ENCODE peak calls at places on chromosomes 13 and 19, in seven cellular contexts. H is pancreas, D is heart right ventricle, O is colonic mucosa, E is cardiac muscle cell, P is sigmoid colon, B is IMR-90. C is an unnamed sample.

GRCh38 chr19:12202250-12202649 is 39.4 kb downstream of the ZNF136 start:
- DNase-seq in O (peak; percentile 61), P (no peak), H (no peak), D (peak; percentile 16), B (no peak), E (peak; percentile 40), C (no peak)

GRCh38 chr13:25018729-25019115 is 77.2 kb upstream of the PABPC3 start:
- DNase-seq in H (no peak), B (no peak), E (no peak), O (peak; percentile 23), D (no peak), P (no peak), C (no peak)

GRCh38 chr13:112759053-112759452 is 69.2 kb downstream of the ATP11A start:
- DNase-seq in O (no peak), E (no peak), P (no peak), H (no peak), B (no peak), D (no peak), C (no peak)

GRCh38 chr19:39212377-39212742 is 8.3 kb upstream of the SYCN start:
- DNase-seq in P (no peak), E (no peak), B (no peak), D (no peak), O (peak; percentile 43), H (no peak), C (no peak)

GRCh38 chr19:43768273-43769050 is 12.3 kb downstream of the KCNN4 start:
- DNase-seq in D (no peak), P (peak; percentile 69), H (no peak), O (peak; percentile 77), E (no peak), B (no peak), C (no peak)

GRCh38 chr13:79491715-79492114 is 10.8 kb downstream of the NDFIP2 start:
- DNase-seq in B (peak; percentile 71), H (no peak), D (no peak), P (no peak), O (no peak), E (no peak), C (no peak)

GRCh38 chr13:35283856-35284255 is 192.6 kb downstream of the MAB21L1 start:
- DNase-seq in H (no peak), E (no peak), B (no peak), D (no peak), P (no peak), O (no peak), C (no peak)

GRCh38 chr13:60220072-60220471 is 56.3 kb upstream of the DIAPH3 start:
- DNase-seq in P (no peak), D (no peak), H (no peak), B (no peak), E (no peak), O (no peak), C (no peak)

GRCh38 chr13:38386421-38386820 is 36.8 kb downstream of the UFM1 start:
- DNase-seq in B (peak; percentile 3), D (no peak), H (no peak), O (no peak), E (no peak), P (no peak), C (no peak)

GRCh38 chr13:99659234-99659633 is 158.0 kb downstream of the TM9SF2 start:
- DNase-seq in E (peak; percentile 35), P (no peak), B (no peak), O (peak; percentile 15), H (no peak), D (no peak), C (no peak)

GRCh38 chr13:111117289-111117688 is 2.2 kb downstream of the ARHGEF7 start:
- DNase-seq in B (no peak), P (no peak), E (no peak), O (no peak), H (no peak), D (no peak), C (no peak)

GRCh38 chr19:49272204-49272603 is 52.8 kb downstream of the SLC6A16 start:
- DNase-seq in P (no peak), H (no peak), D (no peak), E (no peak), B (peak; percentile 57), O (no peak), C (no peak)

GRCh38 chr13:48242677-48243076 is 9.7 kb downstream of the ITM2B start:
- DNase-seq in B (no peak), E (no peak), P (no peak), D (no peak), H (no peak), O (no peak), C (no peak)

GRCh38 chr19:42124386-42124901 is 7.8 kb downstream of the POU2F2 start:
- DNase-seq in P (no peak), B (no peak), H (no peak), E (no peak), O (no peak), D (no peak), C (no peak)

GRCh38 chr13:60662595-60662994 is 265.6 kb downstream of the TDRD3 start:
- DNase-seq in D (no peak), P (no peak), O (no peak), E (no peak), B (no peak), H (no peak), C (no peak)

GRCh38 chr19:18798384-18799352 is 7.6 kb upstream of the COMP start:
- DNase-seq in E (no peak), B (no peak), H (no peak), O (peak; percentile 52), P (peak; percentile 51), D (no peak), C (no peak)

GRCh38 chr19:632228-633067 is 889 bp downstream of the POLRMT start:
- DNase-seq in O (peak; percentile 77), E (peak; percentile 60), P (no peak), D (no peak), B (peak; percentile 36), H (no peak), C (no peak)

GRCh38 chr13:108036411-108036810 is 178.9 kb downstream of the LIG4 start:
- DNase-seq in B (no peak), O (no peak), D (no peak), P (no peak), E (no peak), H (no peak), C (no peak)

GRCh38 chr13:81686877-81687276 is 1346.0 kb upstream of the SPRY2 start:
- DNase-seq in D (no peak), P (no peak), E (peak; percentile 1), H (no peak), B (no peak), O (no peak), C (no peak)

GRCh38 chr13:28718186-28718537 is 608 bp downstream of the SLC46A3 start:
- DNase-seq in H (no peak), D (no peak), O (no peak), E (no peak), P (no peak), B (peak; percentile 12), C (peak; percentile 11)

GRCh38 chr13:79227418-79227817 is 178.6 kb downstream of the RBM26 start:
- DNase-seq in E (no peak), P (no peak), B (no peak), D (no peak), O (no peak), H (no peak), C (no peak)

GRCh38 chr13:46665243-46665629 is 112.3 kb downstream of the LRCH1 start:
- DNase-seq in O (no peak), D (no peak), E (no peak), B (no peak), H (no peak), P (no peak), C (no peak)

GRCh38 chr13:46663216-46663615 is 110.2 kb downstream of the LRCH1 start:
- DNase-seq in H (no peak), D (no peak), O (no peak), P (no peak), E (no peak), B (no peak), C (no peak)

GRCh38 chr13:46664195-46664594 is 111.2 kb downstream of the LRCH1 start:
- DNase-seq in B (no peak), E (no peak), P (no peak), H (no peak), D (no peak), O (no peak), C (no peak)

GRCh38 chr13:46662690-46663089 is 109.7 kb downstream of the LRCH1 start:
- DNase-seq in H (no peak), P (no peak), D (no peak), B (no peak), O (no peak), E (no peak), C (no peak)

GRCh38 chr13:46663644-46664043 is 110.7 kb downstream of the LRCH1 start:
- DNase-seq in O (no peak), E (no peak), B (no peak), D (no peak), H (no peak), P (no peak), C (no peak)
- H3K4me1 ChIP-seq in O (peaks cover 12% of the 10 kb centered on the region), E (peaks cover 55% of the 10 kb centered on the region), B (peaks cover 7% of the 10 kb centered on the region), D (peaks cover 31% of the 10 kb centered on the region), H (peaks cover 13% of the 10 kb centered on the region), P (peaks cover 82% of the 10 kb centered on the region), C (peaks cover 33% of the 10 kb centered on the region)

GRCh38 chr19:15701757-15702589 is 25.9 kb upstream of the OR10H2 start:
- DNase-seq in E (no peak), H (no peak), P (no peak), B (no peak), D (no peak), O (peak; percentile 67), C (no peak)
- H3K27ac ChIP-seq in E (no peak overlapping the region), H (no peak overlapping the region), P (peak overlapping the region; percentile 45), B (no peak overlapping the region), D (no peak overlapping the region), O (peak overlapping the region; percentile 72), C (no peak overlapping the region)

DNA sequence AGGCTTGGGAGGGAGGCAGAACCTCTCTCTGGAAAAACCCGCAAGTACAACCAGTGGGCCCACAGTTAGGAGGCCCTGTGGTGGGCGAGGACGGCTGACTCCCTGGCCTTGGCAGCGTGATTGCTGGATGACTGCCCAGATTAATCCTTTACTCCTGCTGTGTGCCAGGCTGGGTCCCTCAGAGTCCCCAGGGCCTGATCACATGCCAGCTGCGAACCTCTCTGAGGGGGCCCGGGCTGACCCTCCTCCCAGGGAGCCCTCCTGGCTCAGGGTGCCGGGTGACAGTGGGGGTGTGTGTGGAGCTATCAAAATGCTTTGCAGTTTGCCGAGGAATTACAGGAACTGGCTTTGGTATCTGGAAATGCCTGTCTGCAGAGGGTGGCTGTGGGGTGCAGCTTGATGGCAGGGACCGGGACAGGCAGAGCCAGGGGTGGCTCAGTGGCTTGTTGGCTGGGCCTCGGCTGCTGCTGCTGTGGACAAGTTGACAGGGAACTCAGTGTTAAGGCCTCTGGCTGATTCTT is 48.9 kb downstream of the DNM2 start:
- DNase-seq in O (no peak), P (no peak), E (no peak), B (peak; percentile 24), H (peak; percentile 80), D (no peak), C (no peak)
- H3K4me1 ChIP-seq in O (peaks cover 53% of the 10 kb centered on the region), P (peaks cover 48% of the 10 kb centered on the region), E (peaks cover 15% of the 10 kb centered on the region), B (peaks cover 16% of the 10 kb centered on the region), H (peaks cover 51% of the 10 kb centered on the region), D (peaks cover 76% of the 10 kb centered on the region), C (peaks cover 42% of the 10 kb centered on the region)

DNA sequence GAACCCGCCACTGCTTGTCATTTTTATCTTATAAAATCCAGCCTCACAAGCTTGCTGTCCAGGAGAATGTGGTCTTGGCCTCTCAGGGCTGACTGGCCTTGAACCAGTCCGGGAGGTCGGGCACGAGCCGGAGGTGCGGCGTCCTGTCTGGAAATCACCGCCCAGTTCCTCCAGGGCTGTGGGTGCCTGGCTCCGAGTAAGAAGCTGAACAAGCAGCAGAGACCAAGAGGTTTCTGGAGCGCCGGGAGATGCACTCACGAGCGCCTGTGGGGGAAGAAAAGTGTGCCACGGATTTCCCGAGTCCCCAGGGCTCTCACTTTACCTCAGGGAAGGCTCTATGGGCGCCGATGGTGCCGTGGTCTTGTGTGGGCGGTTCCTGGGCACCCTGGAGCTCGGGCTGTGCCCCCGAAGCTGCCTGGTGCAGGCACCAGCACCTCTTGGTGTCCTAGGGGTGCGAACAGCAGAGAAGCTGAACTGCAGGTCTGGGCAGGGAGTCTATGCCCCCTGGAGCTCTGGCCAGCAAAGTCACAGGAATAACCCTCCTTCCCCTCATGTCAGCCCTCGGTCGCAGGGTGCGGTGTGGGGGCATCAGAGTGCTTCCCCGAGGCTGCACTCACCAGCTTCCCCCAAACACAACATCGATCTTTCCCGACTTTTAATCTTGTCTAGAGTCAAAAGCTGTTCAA is 50.0 kb downstream of the GAS6 start:
- DNase-seq in E (peak; percentile 39), B (no peak), O (no peak), P (no peak), D (no peak), H (no peak), C (no peak)
- H3K27ac ChIP-seq in E (peak overlapping the region; percentile 63), B (no peak overlapping the region), O (no peak overlapping the region), P (no peak overlapping the region), D (no peak overlapping the region), H (peak overlapping the region; percentile 60), C (peak overlapping the region; percentile 47)